ENCODE peak calls at places on chromosome 15, in five cellular contexts. F is H1, E is adipocyte, P is MM.1S, Z is IMR-90. O is an unnamed sample.

GRCh38 chr15:59991919-59992318 is 12.2 kb upstream of the FOXB1 start:
- DNase-seq in E (no peak), F (no peak), Z (no peak), P (no peak), O (no peak)

GRCh38 chr15:78065284-78065872 is 12.1 kb downstream of the TBC1D2B start:
- DNase-seq in Z (peak; percentile 99), P (peak; percentile 67), F (no peak), E (peak; percentile 98), O (no peak)

GRCh38 chr15:41936649-41937567 is 35.4 kb downstream of the EHD4 start:
- DNase-seq in P (no peak), F (no peak), E (no peak), Z (peak; percentile 55), O (no peak)

GRCh38 chr15:38229700-38230099 is 22.9 kb upstream of the SPRED1 start:
- DNase-seq in F (no peak), E (no peak), Z (peak; percentile 48), P (no peak), O (no peak)

GRCh38 chr15:78177447-78177873 is 28.3 kb downstream of the IDH3A start:
- DNase-seq in E (peak; percentile 57), F (peak; percentile 88), P (no peak), Z (no peak), O (no peak)

GRCh38 chr15:48266029-48266428 is 59.9 kb downstream of the SLC12A1 start:
- DNase-seq in E (no peak), P (no peak), Z (no peak), F (no peak), O (no peak)

GRCh38 chr15:45458746-45459403 is 63.7 kb downstream of the SLC30A4 start:
- DNase-seq in Z (peak; percentile 37), E (peak; percentile 85), P (peak; percentile 68), F (peak; percentile 91), O (no peak)

GRCh38 chr15:97989330-97989729 is 28.8 kb downstream of the ARRDC4 start:
- DNase-seq in E (no peak), F (no peak), Z (no peak), P (no peak), O (no peak)

GRCh38 chr15:73631915-73632669 is 1.1 kb downstream of the NPTN start:
- DNase-seq in F (no peak), E (peak; percentile 78), P (no peak), Z (peak; percentile 59), O (no peak)

GRCh38 chr15:39795486-39795885 is 12.8 kb upstream of the FSIP1 start:
- DNase-seq in Z (no peak), P (no peak), E (no peak), F (no peak), O (no peak)

GRCh38 chr15:90650956-90651689 is 66.0 kb upstream of the BLM start:
- DNase-seq in P (no peak), F (no peak), E (no peak), Z (no peak), O (no peak)

GRCh38 chr15:90685688-90686434 is 31.3 kb upstream of the BLM start:
- DNase-seq in Z (no peak), F (no peak), E (no peak), P (no peak), O (no peak)

GRCh38 chr15:48987142-48987541 is 23.4 kb upstream of the SHC4 start:
- DNase-seq in Z (no peak), P (no peak), F (no peak), E (no peak), O (no peak)

GRCh38 chr15:35626531-35626930 is 80.6 kb upstream of the DPH6 start:
- DNase-seq in F (no peak), Z (peak; percentile 32), P (no peak), E (peak; percentile 88), O (no peak)

GRCh38 chr15:73924258-73924921 is 1.9 kb upstream of the LOXL1 start:
- DNase-seq in P (no peak), Z (peak; percentile 92), F (peak; percentile 55), E (peak; percentile 94), O (no peak)

GRCh38 chr15:101188517-101189340 is 63.1 kb downstream of the CHSY1 start:
- DNase-seq in Z (peak; percentile 91), E (peak; percentile 74), F (no peak), P (no peak), O (no peak)

GRCh38 chr15:67290319-67290718 is 35.7 kb downstream of the IQCH start:
- DNase-seq in F (no peak), E (peak; percentile 39), P (no peak), Z (no peak), O (no peak)

GRCh38 chr15:39717134-39717533 is 65.5 kb downstream of the FSIP1 start:
- DNase-seq in Z (no peak), P (no peak), F (no peak), E (no peak), O (no peak)

GRCh38 chr15:31235298-31236183 is 91.1 kb upstream of the KLF13 start:
- DNase-seq in P (no peak), F (no peak), Z (no peak), E (peak; percentile 18), O (no peak)

GRCh38 chr15:48868018-48868417 is 9.9 kb upstream of the EID1 start:
- DNase-seq in P (no peak), Z (no peak), F (no peak), E (peak; percentile 45), O (no peak)

GRCh38 chr15:70421197-70421482 is 323.4 kb upstream of the TLE3 start:
- DNase-seq in E (no peak), F (no peak), P (no peak), Z (no peak), O (no peak)

GRCh38 chr15:60932051-60932915 is 296.8 kb downstream of the RORA start:
- DNase-seq in F (no peak), Z (peak; percentile 28), P (no peak), E (peak; percentile 49), O (no peak)

GRCh38 chr15:100285641-100286295 is 56.0 kb downstream of the ADAMTS17 start:
- DNase-seq in Z (no peak), F (no peak), E (no peak), P (no peak), O (no peak)

GRCh38 chr15:85094685-85095084 is 113.0 kb downstream of the PDE8A start:
- DNase-seq in F (no peak), Z (peak; percentile 74), P (no peak), E (peak; percentile 29), O (no peak)

GRCh38 chr15:91553455-91553854 is 300.1 kb upstream of the SLCO3A1 start:
- DNase-seq in Z (no peak), F (no peak), P (no peak), E (no peak), O (no peak)

GRCh38 chr15:31262143-31262530 is 64.5 kb upstream of the KLF13 start:
- DNase-seq in P (no peak), Z (no peak), E (no peak), F (no peak), O (no peak)

GRCh38 chr15:100940785-100941379 is 21.7 kb downstream of the LRRK1 start:
- DNase-seq in E (no peak), F (no peak), P (no peak), Z (no peak), O (no peak)

GRCh38 chr15:83164409-83165404 is 42.9 kb downstream of the HDGFL3 start:
- DNase-seq in Z (peak; percentile 86), F (no peak), E (peak; percentile 38), P (no peak), O (no peak)

GRCh38 chr15:101439285-101439919 is 50.1 kb downstream of the PCSK6 start:
- DNase-seq in Z (no peak), E (peak; percentile 62), P (no peak), F (peak; percentile 26), O (peak; percentile 37)

GRCh38 chr15:93428807-93429351 is 339.9 kb upstream of the RGMA start:
- DNase-seq in P (no peak), Z (no peak), F (no peak), E (no peak), O (no peak)

GRCh38 chr15:88465633-88466219 is 1.5 kb downstream of the MRPL46 start:
- DNase-seq in F (no peak), P (no peak), E (peak; percentile 77), Z (peak; percentile 55), O (no peak)
- H3K4me3 ChIP-seq in F (no peak overlapping the region), P (peak overlapping the region; percentile 89), E (peak overlapping the region; percentile 90), Z (no peak overlapping the region), O (peak overlapping the region; percentile 92)

GRCh38 chr15:87764461-87765236 is 491.9 kb downstream of the NTRK3 start:
- DNase-seq in E (peak; percentile 60), Z (peak; percentile 72), F (no peak), P (no peak), O (no peak)

GRCh38 chr15:87758739-87759457 is 497.6 kb downstream of the NTRK3 start:
- DNase-seq in F (no peak), E (no peak), Z (no peak), P (no peak), O (no peak)

GRCh38 chr15:87757084-87757483 is 499.5 kb downstream of the NTRK3 start:
- DNase-seq in E (no peak), P (no peak), Z (no peak), F (no peak), O (no peak)

GRCh38 chr15:87760915-87761314 is 495.6 kb downstream of the NTRK3 start:
- DNase-seq in P (no peak), E (no peak), Z (no peak), F (no peak), O (no peak)

GRCh38 chr15:87762110-87762509 is 494.4 kb downstream of the NTRK3 start:
- DNase-seq in P (peak; percentile 50), F (no peak), Z (no peak), E (no peak), O (no peak)
- H3K9ac ChIP-seq in P (no peak overlapping the region), F (no peak overlapping the region), Z (no peak overlapping the region), E (no peak overlapping the region), O (no peak overlapping the region)

DNA sequence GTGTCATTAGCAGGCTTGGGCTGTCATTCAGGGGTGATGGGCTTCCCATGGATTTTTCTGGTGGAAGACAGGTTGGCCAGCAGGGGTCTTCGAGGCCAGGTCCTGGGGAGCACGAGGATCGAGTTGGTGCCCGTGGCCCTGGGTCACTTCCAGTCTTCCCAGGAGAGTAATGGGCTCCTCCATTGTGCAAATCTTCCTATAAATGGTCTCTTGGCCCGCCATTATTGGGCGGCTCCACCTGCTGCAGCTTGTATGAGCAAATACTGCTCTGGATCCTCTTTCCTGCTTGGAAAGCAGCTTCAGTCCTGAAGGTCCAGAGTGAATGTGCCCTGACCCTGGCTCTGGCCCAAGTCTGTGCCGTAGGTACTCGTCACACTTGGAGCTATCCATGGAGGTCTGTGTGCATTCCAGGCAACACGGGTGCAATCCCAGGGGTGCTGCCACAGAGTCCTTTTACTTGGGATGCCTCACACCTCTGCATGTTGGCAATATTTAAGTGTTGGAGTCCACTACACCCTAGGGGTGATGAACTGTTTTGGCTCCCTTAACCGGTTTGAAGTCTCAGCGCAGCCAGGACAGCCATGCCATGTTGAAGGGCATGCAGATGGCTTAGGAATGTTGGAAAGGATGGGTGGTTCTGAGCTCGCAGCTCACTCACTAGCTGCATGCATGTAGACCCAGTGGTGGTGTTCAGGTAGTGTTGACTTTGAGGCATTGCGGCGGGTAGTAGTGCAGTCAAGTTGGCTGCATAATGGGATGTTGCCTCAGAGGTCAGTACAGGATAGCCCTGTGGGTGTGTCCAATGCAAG is 97.6 kb downstream of the SNRPN start:
- DNase-seq in P (no peak), E (no peak), Z (no peak), F (peak; percentile 39), O (no peak)
- H3K4me3 ChIP-seq in P (no peak overlapping the region), E (peak overlapping the region; percentile 48), Z (no peak overlapping the region), F (no peak overlapping the region), O (no peak overlapping the region)

DNA sequence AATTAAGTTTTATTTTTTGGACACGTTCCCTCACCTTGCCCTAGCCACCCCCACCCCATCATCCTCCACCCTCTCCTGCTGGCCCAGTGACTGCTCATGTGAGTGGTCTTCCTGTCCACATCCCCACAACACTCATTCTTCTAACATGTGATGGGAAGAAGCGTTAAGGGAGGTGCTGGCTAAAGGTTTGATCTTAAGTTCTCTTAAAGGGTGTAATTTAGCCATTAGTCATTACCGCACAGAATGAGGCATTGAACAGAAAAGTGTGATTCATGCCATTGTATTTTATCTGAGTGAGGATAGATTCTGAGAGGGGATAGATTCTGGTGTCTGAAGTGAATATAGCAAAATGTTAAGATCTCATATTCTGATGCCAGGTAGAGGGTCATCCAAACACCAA is 272.9 kb upstream of the TPM1 start:
- DNase-seq in Z (peak; percentile 84), F (no peak), E (no peak), P (no peak), O (no peak)
- H3K9ac ChIP-seq in Z (no peak overlapping the region), F (no peak overlapping the region), E (no peak overlapping the region), P (no peak overlapping the region), O (no peak overlapping the region)